ENCODE peak calls at places on chromosomes 16 and 17, in five cellular contexts. H is endothelial cell, Z is coronary artery, P is AG04450, F is HFF-Myc. D is an unnamed sample.

GRCh38 chr16:56777533-56777932 is 47.6 kb downstream of the NUP93 start:
- DNase-seq in H (no peak), P (no peak), Z (no peak), F (no peak), D (no peak)

GRCh38 chr16:81143921-81144471 is 47.8 kb upstream of the GCSH start:
- DNase-seq in F (no peak), Z (no peak), H (no peak), P (no peak), D (no peak)

GRCh38 chr17:4944163-4944553 is 4.1 kb downstream of the RNF167 start:
- DNase-seq in H (no peak), P (no peak), Z (no peak), F (no peak), D (no peak)

GRCh38 chr17:59093702-59094231 is 12.9 kb downstream of the TRIM37 start:
- DNase-seq in H (no peak), Z (no peak), P (peak), F (peak), D (no peak)

GRCh38 chr16:14285542-14286380 is 214.6 kb downstream of the MRTFB start:
- DNase-seq in H (peak), P (peak), F (peak), Z (peak), D (peak)

GRCh38 chr17:66308856-66309255 is 6.4 kb downstream of the PRKCA start:
- DNase-seq in Z (no peak), F (no peak), H (no peak), P (no peak), D (no peak)

GRCh38 chr17:27601069-27601974 is 29.7 kb upstream of the LGALS9 start:
- DNase-seq in H (peak), F (peak), Z (no peak), P (peak), D (no peak)

GRCh38 chr17:82217120-82217529 is 4.5 kb upstream of the CCDC57 start:
- DNase-seq in F (no peak), P (no peak), Z (peak), H (no peak), D (no peak)

GRCh38 chr17:17134952-17135340 is 71.2 kb downstream of the PLD6 start:
- DNase-seq in H (no peak), P (no peak), F (no peak), Z (no peak), D (no peak)

GRCh38 chr17:43570518-43570928 is 24.4 kb upstream of the ETV4 start:
- DNase-seq in Z (no peak), F (peak), H (no peak), P (peak), D (no peak)

GRCh38 chr17:77596491-77597420 is 361.7 kb upstream of the TNRC6C start:
- DNase-seq in F (no peak), Z (no peak), P (no peak), H (no peak), D (peak)

GRCh38 chr16:89154390-89155183 is 17.0 kb upstream of the CDH15 start:
- DNase-seq in F (no peak), H (no peak), P (no peak), Z (no peak), D (no peak)

GRCh38 chr17:72978593-72979218 is 113.8 kb downstream of the SLC39A11 start:
- DNase-seq in F (no peak), H (no peak), Z (no peak), P (no peak), D (no peak)

GRCh38 chr17:65356524-65356923 is 204.9 kb downstream of the AXIN2 start:
- DNase-seq in F (no peak), H (no peak), Z (no peak), P (no peak), D (no peak)

GRCh38 chr17:17377071-17377487 is 73.9 kb downstream of the NT5M start:
- DNase-seq in P (no peak), F (no peak), H (no peak), Z (no peak), D (no peak)

GRCh38 chr16:68079616-68080344 is 5.4 kb upstream of the NFATC3 start:
- DNase-seq in P (no peak), Z (peak), H (peak), F (no peak), D (peak)

GRCh38 chr17:77331161-77331864 is 190.5 kb downstream of the SEC14L1 start:
- DNase-seq in H (peak), F (no peak), P (no peak), Z (peak), D (peak)

GRCh38 chr17:45812102-45812501 is 28.0 kb downstream of the CRHR1 start:
- DNase-seq in F (no peak), H (no peak), Z (no peak), P (no peak), D (no peak)

GRCh38 chr17:40915199-40915661 is 22.2 kb downstream of the KRT23 start:
- DNase-seq in H (no peak), Z (no peak), F (peak), P (peak), D (no peak)

GRCh38 chr17:965311-965989 is 14.1 kb downstream of the NXN start:
- DNase-seq in F (no peak), H (no peak), Z (no peak), P (no peak), D (no peak)

GRCh38 chr16:30397776-30398659 is 2.8 kb downstream of the ZNF48 start:
- DNase-seq in P (no peak), F (no peak), Z (no peak), H (no peak), D (no peak)

GRCh38 chr16:1081734-1082265 is 9.3 kb downstream of the SSTR5 start:
- DNase-seq in P (no peak), F (no peak), H (no peak), Z (no peak), D (no peak)

GRCh38 chr17:67474081-67474661 is 97.1 kb downstream of the PITPNC1 start:
- DNase-seq in H (no peak), P (no peak), F (no peak), Z (peak), D (peak)

GRCh38 chr17:45147581-45148182 is 593 bp upstream of the HEXIM1 start:
- DNase-seq in H (peak), F (peak), P (peak), Z (peak), D (no peak)

GRCh38 chr17:8417806-8418205 is 17.9 kb upstream of the NDEL1 start:
- DNase-seq in P (no peak), H (no peak), Z (no peak), F (no peak), D (no peak)

GRCh38 chr16:3020247-3020603 is at the start of gene TNFRSF12A:
- DNase-seq in P (no peak), H (peak), Z (peak), F (peak), D (peak)

GRCh38 chr17:37731056-37731455 is 13.8 kb downstream of the HNF1B start:
- DNase-seq in Z (no peak), H (no peak), P (no peak), F (no peak), D (no peak)

GRCh38 chr17:32833076-32833475 is 43.8 kb downstream of the MYO1D start:
- DNase-seq in H (no peak), F (no peak), Z (no peak), P (no peak), D (no peak)

GRCh38 chr17:82985973-82986372 is 93.4 kb upstream of the METRNL start:
- DNase-seq in H (no peak), Z (no peak), P (no peak), F (peak), D (peak)

GRCh38 chr17:44829558-44830358 is at the start of gene GJC1:
- DNase-seq in Z (no peak), H (peak), F (no peak), P (no peak), D (peak)

GRCh38 chr16:68384293-68385255 is 63.7 kb downstream of the SMPD3 start:
- DNase-seq in P (no peak), F (no peak), H (no peak), Z (no peak), D (no peak)

GRCh38 chr17:65656390-65657250 is 95.2 kb upstream of the AXIN2 start:
- DNase-seq in Z (no peak), F (no peak), P (no peak), H (no peak), D (no peak)

GRCh38 chr17:59853168-59853918 is 39.4 kb downstream of the TUBD1 start:
- DNase-seq in H (peak), P (peak), Z (no peak), F (no peak), D (no peak)

GRCh38 chr17:50710650-50711049 is 2.9 kb upstream of the ANKRD40 start:
- DNase-seq in H (no peak), F (no peak), Z (no peak), P (no peak), D (no peak)

GRCh38 chr16:85652431-85653221 is 36.1 kb downstream of the GINS2 start:
- DNase-seq in P (no peak), F (no peak), Z (no peak), H (no peak), D (no peak)

GRCh38 chr16:70470927-70471341 is 16.5 kb downstream of the FCSK start:
- DNase-seq in F (no peak), P (no peak), Z (no peak), H (peak), D (no peak)

GRCh38 chr16:3496386-3496785 is 1.1 kb upstream of the C16orf90 start:
- DNase-seq in F (no peak), Z (no peak), H (no peak), P (no peak), D (no peak)

GRCh38 chr16:1907226-1907849 is 10.9 kb downstream of the HS3ST6 start:
- DNase-seq in P (no peak), Z (no peak), F (no peak), H (no peak), D (no peak)

D was measured in mesenteric fat pad.